ENCODE peak calls at places on chromosomes 7 and 10, in six cellular contexts. S, T, E, A, Y and B are unnamed samples.

GRCh38 chr7:1418505-1419309 is 40.6 kb downstream of the MICALL2 start:
- DNase-seq in Y (no peak), S (no peak), E (no peak), A (no peak), T (no peak), B (no peak)

GRCh38 chr7:33853361-33854062 is 51.8 kb upstream of the BMPER start:
- DNase-seq in A (no peak), T (no peak), Y (no peak), E (no peak), S (peak), B (no peak)

GRCh38 chr7:101739757-101740398 is 77.5 kb upstream of the CUX1 start:
- DNase-seq in S (no peak), A (no peak), T (no peak), Y (peak), E (no peak), B (no peak)

GRCh38 chr7:20199015-20199737 is 18.0 kb downstream of the MACC1 start:
- DNase-seq in T (no peak), E (no peak), Y (peak), A (peak), S (peak), B (peak)

GRCh38 chr7:95901006-95901405 is 128.7 kb downstream of the DYNC1I1 start:
- DNase-seq in T (no peak), E (no peak), S (no peak), A (no peak), Y (no peak), B (no peak)

GRCh38 chr7:143437568-143437967 is 5.7 kb upstream of the TAS2R60 start:
- DNase-seq in Y (peak), S (no peak), A (no peak), T (no peak), E (no peak), B (no peak)

GRCh38 chr7:20424475-20424874 is 93.8 kb downstream of the ITGB8 start:
- DNase-seq in S (no peak), Y (no peak), A (no peak), T (no peak), E (no peak), B (no peak)

GRCh38 chr7:139697031-139697430 is 80.8 kb downstream of the HIPK2 start:
- DNase-seq in E (no peak), Y (no peak), T (no peak), S (no peak), A (no peak), B (no peak)

GRCh38 chr10:129773359-129773990 is 190.6 kb downstream of the EBF3 start:
- DNase-seq in T (no peak), E (no peak), S (no peak), Y (no peak), A (no peak), B (no peak)

GRCh38 chr10:68655620-68656126 is 65.4 kb upstream of the CCAR1 start:
- DNase-seq in S (no peak), T (no peak), A (no peak), Y (no peak), E (no peak), B (no peak)

GRCh38 chr10:62788861-62789467 is 15.6 kb upstream of the ADO start:
- DNase-seq in A (no peak), T (no peak), S (no peak), E (no peak), Y (no peak), B (no peak)

GRCh38 chr7:81235896-81236479 is 317.1 kb upstream of the SEMA3C start:
- DNase-seq in T (no peak), S (no peak), E (no peak), Y (no peak), A (no peak), B (no peak)

GRCh38 chr10:5293691-5294550 is 70.8 kb upstream of the UCN3 start:
- DNase-seq in E (peak), Y (peak), T (peak), S (peak), A (peak), B (peak)

GRCh38 chr7:92751902-92752901 is 84.2 kb downstream of the CDK6 start:
- DNase-seq in A (no peak), T (no peak), E (no peak), Y (no peak), S (peak), B (no peak)

GRCh38 chr7:82036146-82036886 is 266.5 kb upstream of the HGF start:
- DNase-seq in S (peak), A (no peak), Y (no peak), E (no peak), T (no peak), B (no peak)

GRCh38 chr10:47073967-47074366 is 162.7 kb downstream of the PTPN20 start:
- DNase-seq in T (no peak), A (no peak), Y (no peak), E (no peak), S (no peak), B (no peak)

GRCh38 chr10:68598978-68599753 is 39.0 kb downstream of the TET1 start:
- DNase-seq in E (no peak), Y (no peak), S (peak), T (no peak), A (no peak), B (no peak)

GRCh38 chr10:132846631-132847415 is 60.9 kb upstream of the NKX6-2 start:
- DNase-seq in E (no peak), A (no peak), T (no peak), Y (no peak), S (no peak), B (no peak)

GRCh38 chr7:56110611-56111010 is 4.3 kb upstream of the CHCHD2 start:
- DNase-seq in A (no peak), Y (no peak), T (no peak), S (no peak), E (no peak), B (no peak)

GRCh38 chr7:11373546-11374142 is 400.0 kb downstream of the PHF14 start:
- DNase-seq in E (no peak), Y (peak), T (no peak), A (no peak), S (peak), B (no peak)

GRCh38 chr7:155763721-155764431 is 48.4 kb downstream of the SHH start:
- DNase-seq in E (peak), Y (no peak), T (no peak), A (no peak), S (peak), B (peak)

GRCh38 chr10:6743291-6743849 is 163.3 kb upstream of the PRKCQ start:
- DNase-seq in S (no peak), A (no peak), Y (no peak), E (no peak), T (no peak), B (no peak)

GRCh38 chr10:37754538-37755323 is 102.7 kb downstream of the ZNF248 start:
- DNase-seq in A (no peak), Y (peak), T (no peak), S (no peak), E (no peak), B (peak)

GRCh38 chr7:102456327-102456726 is 8.3 kb downstream of the ALKBH4 start:
- DNase-seq in A (no peak), S (no peak), E (no peak), T (no peak), Y (no peak), B (peak)

GRCh38 chr7:99097730-99098129 is 46.2 kb downstream of the SMURF1 start:
- DNase-seq in E (no peak), T (no peak), A (no peak), Y (no peak), S (no peak), B (no peak)

GRCh38 chr7:94182066-94182465 is 177.9 kb upstream of the BET1 start:
- DNase-seq in A (no peak), E (no peak), Y (no peak), S (peak), T (no peak), B (no peak)

GRCh38 chr7:22559829-22560489 is 60.0 kb upstream of the STEAP1B start:
- DNase-seq in E (peak), S (peak), A (peak), T (no peak), Y (peak), B (peak)

GRCh38 chr7:69690329-69690728 is 92.1 kb downstream of the AUTS2 start:
- DNase-seq in Y (no peak), S (no peak), T (no peak), E (no peak), A (no peak), B (no peak)

GRCh38 chr10:118339096-118339495 is 3.0 kb downstream of the FAM204A start:
- DNase-seq in A (no peak), S (no peak), T (no peak), E (no peak), Y (no peak), B (no peak)

GRCh38 chr10:27038168-27038567 is 62.1 kb downstream of the ANKRD26 start:
- DNase-seq in Y (no peak), S (no peak), T (no peak), E (no peak), A (no peak), B (no peak)

GRCh38 chr10:79380125-79380917 is 33.1 kb downstream of the PPIF start:
- DNase-seq in T (no peak), Y (peak), E (no peak), A (no peak), S (peak), B (peak)

GRCh38 chr10:75115137-75115536 is 3.7 kb downstream of the SAMD8 start:
- DNase-seq in S (peak), Y (no peak), A (no peak), E (no peak), T (no peak), B (no peak)

GRCh38 chr10:98404571-98405396 is 10.2 kb downstream of the PYROXD2 start:
- DNase-seq in Y (no peak), E (no peak), A (no peak), T (no peak), S (peak), B (peak)

GRCh38 chr7:117731455-117731854 is 141.8 kb downstream of the CTTNBP2 start:
- DNase-seq in Y (no peak), S (no peak), T (no peak), A (no peak), E (no peak), B (peak)

GRCh38 chr10:31999261-31999660 is 57.0 kb downstream of the KIF5B start:
- DNase-seq in S (peak), A (no peak), T (no peak), Y (no peak), E (no peak), B (no peak)